ENCODE peak calls at places on chromosome X, in six cellular contexts. Z is A549, Y is ovary, P is K562, L is H1, G is SK-N-SH. J is an unnamed sample.

GRCh38 chrX:153411255-153411987 is at the start of gene ZFP92:
- DNase-seq in Z (no peak), Y (peak), P (peak), L (peak), G (peak), J (no peak)

GRCh38 chrX:113935516-113935915 is 648.4 kb upstream of the HTR2C start:
- DNase-seq in Z (peak), Y (no peak), P (no peak), L (no peak), G (no peak), J (no peak)

GRCh38 chrX:51641421-51642021 is 22.8 kb upstream of the CENPVL3 start:
- DNase-seq in Z (peak), Y (no peak), P (peak), L (no peak), G (peak), J (no peak)

GRCh38 chrX:15319075-15319474 is 3.6 kb upstream of the ASB11 start:
- DNase-seq in Z (no peak), Y (no peak), P (no peak), L (no peak), G (no peak), J (no peak)

GRCh38 chrX:55759478-55759877 is 41.9 kb downstream of the RRAGB start:
- DNase-seq in Z (no peak), Y (no peak), P (no peak), L (no peak), G (no peak), J (no peak)

GRCh38 chrX:41616935-41617334 is 71.8 kb upstream of the GPR34 start:
- DNase-seq in Z (no peak), Y (no peak), P (peak), L (no peak), G (peak), J (no peak)

GRCh38 chrX:47143894-47144625 is 442 bp downstream of the NDUFB11 start:
- DNase-seq in Z (no peak), Y (no peak), P (peak), L (no peak), G (peak), J (peak)

GRCh38 chrX:52934704-52935468 is 23.4 kb downstream of the FAM156A start:
- DNase-seq in Z (peak), Y (peak), P (peak), L (peak), G (peak), J (peak)

GRCh38 chrX:110139172-110139571 is 136.3 kb downstream of the TMEM164 start:
- DNase-seq in Z (no peak), Y (no peak), P (no peak), L (no peak), G (no peak), J (no peak)

GRCh38 chrX:112147206-112147605 is 64.6 kb upstream of the TRPC5 start:
- DNase-seq in Z (peak), Y (no peak), P (peak), L (peak), G (peak), J (no peak)

GRCh38 chrX:45807572-45808425 is 607.1 kb upstream of the DIPK2B start:
- DNase-seq in Z (peak), Y (no peak), P (no peak), L (no peak), G (no peak), J (no peak)

GRCh38 chrX:34881671-34882070 is 60.9 kb upstream of the FAM47B start:
- DNase-seq in Z (no peak), Y (no peak), P (no peak), L (no peak), G (no peak), J (no peak)

GRCh38 chrX:141320801-141321200 is 78.5 kb upstream of the SPANXC start:
- DNase-seq in Z (no peak), Y (no peak), P (no peak), L (no peak), G (no peak), J (no peak)

GRCh38 chrX:17361620-17362019 is 13.4 kb upstream of the NHS start:
- DNase-seq in Z (peak), Y (no peak), P (peak), L (peak), G (peak), J (no peak)
- TF ChIP-seq CTCF in Z (no peak), Y (no peak), P (peak), L (peak), G (peak), J (no peak)

GRCh38 chrX:78527818-78528217 is 131.3 kb downstream of the RTL3 start:
- DNase-seq in Z (no peak), Y (no peak), P (no peak), L (no peak), G (no peak), J (no peak)
- H3K27ac ChIP-seq in Z (no peak), Y (no peak), P (no peak), L (no peak), G (no peak), J (no peak)

DNA sequence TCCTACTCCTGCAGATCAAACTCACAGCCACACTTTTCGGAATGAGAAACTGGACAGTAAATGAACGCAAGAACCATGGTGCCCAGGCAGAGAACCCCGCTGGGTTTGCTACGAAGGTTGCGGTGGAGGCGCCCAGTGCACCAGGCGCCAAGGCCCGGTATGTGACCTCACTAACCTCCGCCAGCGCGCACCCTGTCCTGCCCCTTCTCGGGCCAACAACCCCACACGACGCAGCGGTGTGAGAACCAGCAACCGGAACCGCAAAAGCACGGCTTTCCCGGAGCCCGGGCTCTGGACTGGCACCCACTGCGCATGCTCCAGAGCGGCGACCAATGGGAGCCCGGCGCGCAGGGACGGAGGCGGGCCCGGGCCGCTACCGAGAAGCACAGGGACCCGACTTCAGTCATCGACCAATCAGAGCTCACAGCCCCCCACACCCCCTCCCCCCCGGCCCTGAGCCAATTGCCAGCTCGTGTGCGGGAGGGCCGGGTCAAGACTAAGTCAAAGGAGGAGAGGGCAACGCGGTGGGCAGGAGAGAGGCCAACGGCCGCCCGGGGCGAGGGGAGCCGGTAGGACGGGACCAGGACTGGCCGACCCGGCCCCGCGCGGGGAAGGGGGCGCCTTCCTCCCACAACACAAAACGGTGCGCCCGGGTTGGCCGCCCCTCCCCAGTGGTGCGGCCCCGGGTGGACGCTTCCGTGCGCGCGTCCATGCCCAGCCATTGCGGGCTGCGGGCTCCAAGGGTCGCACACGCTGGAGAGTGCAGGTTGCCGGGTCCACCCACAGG is 7.3 kb upstream of the WAS start:
- DNase-seq in Z (peak), Y (peak), P (peak), L (peak), G (peak), J (peak)
- TF ChIP-seq EP300 in Z (no peak), Y (no peak), P (no peak), L (no peak), G (no peak), J (no peak)

GRCh38 chrX:18389968-18390367 is 35.4 kb upstream of the CDKL5 start:
- DNase-seq in Z (peak), Y (no peak), P (no peak), L (no peak), G (no peak), J (no peak)
- TF ChIP-seq CTCF in Z (peak), Y (no peak), P (peak), L (peak), G (peak), J (no peak)

DNA sequence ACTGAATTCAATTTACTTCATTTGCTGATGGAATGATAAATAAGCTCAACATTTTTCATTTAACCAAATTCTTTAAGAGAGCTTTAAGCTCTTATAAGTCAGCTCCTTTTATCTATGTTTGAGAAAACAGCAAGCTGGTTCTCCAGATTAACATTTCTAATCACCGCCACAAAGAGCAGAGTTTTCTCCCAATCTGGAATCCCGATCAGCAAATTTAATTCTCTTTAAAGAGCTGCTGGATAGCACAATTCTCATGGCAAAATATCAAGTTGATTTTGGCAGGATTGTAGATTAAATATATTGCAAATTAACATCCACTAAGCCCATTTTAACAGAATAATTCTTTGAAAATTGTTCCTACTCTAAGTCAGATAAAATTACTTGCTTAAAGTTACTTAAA is 48.8 kb downstream of the RPS6KA3 start:
- DNase-seq in Z (no peak), Y (no peak), P (no peak), L (no peak), G (no peak), J (no peak)
- H3K27ac ChIP-seq in Z (peak), Y (no peak), P (no peak), L (no peak), G (peak), J (no peak)

J was measured in sigmoid colon.